ENCODE peak calls at places on chromosomes 11 and 22, in five cellular contexts. U, O, T, B and M are unnamed samples.

GRCh38 chr11:62921573-62922188 is 518 bp upstream of the CHRM1 start:
- DNase-seq in U (no peak), O (no peak), T (no peak), B (peak), M (no peak)

GRCh38 chr11:131584694-131585592 is 214.5 kb downstream of the NTM start:
- DNase-seq in U (peak), O (no peak), T (no peak), B (no peak), M (no peak)

GRCh38 chr11:61787928-61788491 is 4.4 kb downstream of the TMEM258 start:
- DNase-seq in U (no peak), O (no peak), T (peak), B (peak), M (no peak)

GRCh38 chr11:60743058-60743457 is 13.6 kb upstream of the MS4A15 start:
- DNase-seq in U (no peak), O (no peak), T (no peak), B (no peak), M (no peak)

GRCh38 chr22:22854466-22854865 is 33.1 kb upstream of the IGLL5 start:
- DNase-seq in U (no peak), O (no peak), T (no peak), B (no peak), M (no peak)

GRCh38 chr22:35540600-35541253 is at the start of gene RASD2:
- DNase-seq in U (no peak), O (peak), T (no peak), B (peak), M (peak)

GRCh38 chr11:34546511-34547206 is 33.1 kb upstream of the ELF5 start:
- DNase-seq in U (no peak), O (no peak), T (peak), B (no peak), M (no peak)

GRCh38 chr11:612201-612960 is 3.4 kb downstream of the IRF7 start:
- DNase-seq in U (no peak), O (no peak), T (no peak), B (peak), M (no peak)

GRCh38 chr22:21447694-21448402 is 19.3 kb upstream of the TMEM191C start:
- DNase-seq in U (no peak), O (no peak), T (no peak), B (peak), M (peak)

GRCh38 chr22:38861170-38861874 is 10.7 kb downstream of the CBX6 start:
- DNase-seq in U (no peak), O (no peak), T (no peak), B (peak), M (no peak)

GRCh38 chr11:2445107-2445947 is 519 bp downstream of the KCNQ1 start:
- DNase-seq in U (no peak), O (peak), T (no peak), B (no peak), M (no peak)

GRCh38 chr11:105189586-105189985 is 50.0 kb upstream of the CARD18 start:
- DNase-seq in U (no peak), O (no peak), T (no peak), B (peak), M (no peak)

GRCh38 chr11:105193260-105193659 is 53.7 kb upstream of the CARD18 start:
- DNase-seq in U (no peak), O (no peak), T (no peak), B (no peak), M (no peak)

DNA sequence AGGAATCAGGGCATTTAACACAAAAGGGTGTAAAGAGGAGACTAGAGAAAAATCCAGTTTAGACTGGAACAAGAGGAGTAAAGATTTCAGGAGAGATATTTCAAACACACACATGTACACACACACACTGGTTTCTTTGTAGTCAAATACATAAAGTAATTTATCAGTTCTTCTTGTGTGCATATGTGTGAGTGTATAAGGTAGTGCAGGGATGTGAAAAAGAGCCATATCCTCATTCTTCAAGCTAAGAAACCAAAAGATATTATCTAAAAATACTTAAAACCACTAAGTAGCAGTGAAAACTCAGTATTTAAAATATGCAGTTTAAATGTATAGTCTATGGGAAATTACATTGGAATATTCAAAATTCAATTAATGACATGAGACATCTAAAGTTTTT is 52.5 kb upstream of the CARD18 start:
- DNase-seq in U (no peak), O (no peak), T (no peak), B (no peak), M (no peak)
- H3K27ac ChIP-seq in U (no peak), O (no peak), T (no peak), B (no peak), M (no peak)

DNA sequence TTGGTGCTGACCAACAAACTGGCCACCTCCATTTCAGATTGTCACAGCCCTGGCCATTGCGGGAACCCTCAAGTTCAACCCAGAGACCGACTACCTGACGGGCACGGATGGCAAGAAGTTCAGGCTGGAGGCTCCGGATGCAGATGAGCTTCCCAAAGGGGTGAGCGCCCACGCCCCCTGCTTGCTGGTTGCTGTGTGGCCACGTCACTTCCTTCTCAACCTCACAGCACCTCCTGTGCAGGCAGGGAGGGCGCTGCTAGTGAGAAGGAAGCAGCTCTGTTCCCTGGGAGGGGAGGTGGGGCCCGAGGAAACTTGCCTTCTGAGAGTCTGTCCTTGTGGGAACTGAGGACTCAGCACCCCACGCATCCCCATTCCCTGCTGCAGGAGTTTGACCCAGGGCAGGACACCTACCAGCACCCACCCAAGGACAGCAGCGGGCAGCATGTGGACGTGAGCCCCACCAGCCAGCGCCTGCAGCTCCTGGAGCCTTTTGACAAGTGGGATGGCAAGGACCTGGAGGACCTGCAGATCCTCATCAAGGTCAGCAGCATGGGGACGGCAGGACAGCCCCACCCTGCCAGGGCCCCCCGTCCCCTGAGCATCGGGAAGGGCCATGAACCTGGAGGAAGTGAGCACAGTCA is 19.3 kb downstream of the POLR3H start:
- DNase-seq in U (no peak), O (peak), T (no peak), B (no peak), M (no peak)
- H3K27ac ChIP-seq in U (peak), O (peak), T (peak), B (no peak), M (peak)

GRCh38 chr11:126416542-126417090 is 61.1 kb downstream of the ST3GAL4 start:
- DNase-seq in U (peak), O (peak), T (peak), B (peak), M (peak)

GRCh38 chr11:126415669-126416420 is 60.4 kb downstream of the ST3GAL4 start:
- DNase-seq in U (peak), O (no peak), T (no peak), B (no peak), M (no peak)

GRCh38 chr11:126419801-126420729 is 64.6 kb downstream of the ST3GAL4 start:
- DNase-seq in U (no peak), O (no peak), T (no peak), B (no peak), M (no peak)

GRCh38 chr11:126415128-126415527 is 59.6 kb downstream of the ST3GAL4 start:
- DNase-seq in U (peak), O (no peak), T (no peak), B (peak), M (peak)

DNA sequence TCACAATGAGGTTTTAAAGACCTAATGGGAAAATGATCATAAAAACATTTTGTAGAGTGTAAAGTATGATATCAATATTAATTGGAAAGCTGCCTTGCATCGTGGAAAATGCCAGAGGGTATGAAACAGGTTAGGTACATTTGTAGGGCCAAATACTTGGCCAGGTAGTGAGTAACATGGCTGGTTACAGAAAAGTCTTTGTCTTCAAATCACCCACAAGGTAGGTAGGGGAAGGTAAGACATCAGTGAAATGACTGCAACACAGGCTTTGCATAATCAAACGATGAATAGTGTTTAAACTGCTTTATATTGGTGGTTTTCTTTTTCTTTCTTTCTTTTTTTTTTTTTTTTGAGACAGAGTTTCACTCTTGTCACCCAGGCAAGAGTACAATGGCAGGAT is 62.0 kb downstream of the ST3GAL4 start:
- DNase-seq in U (no peak), O (no peak), T (no peak), B (no peak), M (no peak)
- H3K27ac ChIP-seq in U (peak), O (no peak), T (no peak), B (no peak), M (no peak)

GRCh38 chr11:107565219-107565937 is at the start of gene ALKBH8:
- DNase-seq in U (peak), O (peak), T (no peak), B (peak), M (peak)

GRCh38 chr11:107561688-107562087 is 3.8 kb downstream of the ALKBH8 start:
- DNase-seq in U (no peak), O (no peak), T (no peak), B (peak), M (no peak)

GRCh38 chr11:107564877-107565218 is 687 bp downstream of the ALKBH8 start:
- DNase-seq in U (no peak), O (no peak), T (no peak), B (no peak), M (no peak)

GRCh38 chr11:107562647-107563208 is 2.8 kb downstream of the ALKBH8 start:
- DNase-seq in U (no peak), O (no peak), T (no peak), B (peak), M (no peak)

GRCh38 chr11:107563702-107564101 is 1.8 kb downstream of the ALKBH8 start:
- DNase-seq in U (no peak), O (peak), T (no peak), B (peak), M (no peak)
- H3K27ac ChIP-seq in U (peak), O (no peak), T (no peak), B (peak), M (peak)

DNA sequence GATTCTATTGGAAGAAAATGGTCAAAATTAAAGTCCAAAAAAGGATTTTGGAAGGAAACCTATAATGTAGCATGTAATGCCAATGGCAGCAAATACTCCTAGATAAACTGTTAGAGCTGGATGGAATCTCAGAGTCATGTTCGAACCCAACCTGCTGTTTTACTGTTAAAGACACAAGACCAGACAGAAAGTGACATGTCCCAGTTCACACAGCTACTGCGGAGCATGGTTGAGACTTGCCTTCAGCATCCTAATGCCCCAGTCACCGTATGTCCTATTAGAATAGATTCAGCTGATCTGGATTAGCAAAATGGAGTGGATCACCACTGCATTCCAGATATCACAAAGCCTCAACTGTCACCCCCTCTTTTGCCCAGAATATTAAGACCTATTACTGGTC is 14.9 kb downstream of the PISD start:
- DNase-seq in U (no peak), O (no peak), T (no peak), B (no peak), M (no peak)
- H3K27ac ChIP-seq in U (no peak), O (no peak), T (no peak), B (peak), M (no peak)

DNA sequence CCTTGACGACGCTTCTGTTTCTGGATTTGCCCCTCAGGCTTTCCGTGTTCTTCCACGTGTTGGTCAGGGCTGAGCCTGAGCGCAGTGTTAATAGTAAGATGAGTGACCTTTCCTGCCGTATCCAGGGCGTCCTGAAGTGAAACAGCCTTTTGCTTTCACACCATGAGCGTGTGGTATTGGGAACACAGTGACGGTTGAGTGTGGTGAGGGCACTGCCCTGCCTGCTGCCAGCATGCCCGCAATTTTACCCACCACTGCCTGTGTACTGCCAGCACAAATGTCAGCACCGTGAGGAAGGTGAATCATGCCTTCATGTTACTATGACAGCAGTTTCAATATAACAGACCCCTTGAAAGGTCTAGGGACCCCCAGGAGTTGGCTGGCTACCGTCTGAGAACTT is 217.1 kb downstream of the TBC1D22A start:
- DNase-seq in U (no peak), O (no peak), T (no peak), B (no peak), M (no peak)
- H3K27ac ChIP-seq in U (no peak), O (no peak), T (no peak), B (no peak), M (no peak)